ENCODE peak calls at places on chromosomes 3 and 15, in four cellular contexts. One of them, this sample, is unnamed.

GRCh38 chr3:175983369-175983768 is 1124.2 kb downstream of the NAALADL2 start:
- DNase-seq in H1: no peak
- DNase-seq in GM12878: no peak
- DNase-seq in K562: no peak
- DNase-seq in this sample: no peak

GRCh38 chr3:43034200-43034599 is 55.1 kb downstream of the GASK1A start:
- DNase-seq in GM12878: no peak
- DNase-seq in K562: no peak
- DNase-seq in H1: no peak
- DNase-seq in this sample: no peak

GRCh38 chr15:80695099-80695910 is at the start of gene ABHD17C:
- DNase-seq in H1: no peak
- DNase-seq in GM12878: no peak
- DNase-seq in K562: peak
- DNase-seq in this sample: no peak

GRCh38 chr15:81091889-81092558 is 42.0 kb upstream of the CFAP161 start:
- DNase-seq in H1: no peak
- DNase-seq in GM12878: no peak
- DNase-seq in K562: peak
- DNase-seq in this sample: peak

GRCh38 chr3:121592856-121593702 is at the start of gene FBXO40:
- DNase-seq in K562: no peak
- DNase-seq in H1: peak
- DNase-seq in GM12878: no peak
- DNase-seq in this sample: no peak

GRCh38 chr15:25710184-25710583 is 152.9 kb downstream of the ATP10A start:
- DNase-seq in GM12878: no peak
- DNase-seq in H1: peak
- DNase-seq in K562: peak
- DNase-seq in this sample: no peak

GRCh38 chr3:45688194-45688881 is 858 bp upstream of the SACM1L start:
- DNase-seq in H1: no peak
- DNase-seq in GM12878: no peak
- DNase-seq in K562: peak
- DNase-seq in this sample: no peak

GRCh38 chr3:168579010-168579409 is 483.3 kb upstream of the GOLIM4 start:
- DNase-seq in K562: no peak
- DNase-seq in GM12878: no peak
- DNase-seq in H1: no peak
- DNase-seq in this sample: no peak

GRCh38 chr3:137946341-137946973 is 63.5 kb upstream of the CLDN18 start:
- DNase-seq in GM12878: no peak
- DNase-seq in K562: peak
- DNase-seq in H1: peak
- DNase-seq in this sample: peak

GRCh38 chr3:119557874-119558264 is 1.5 kb downstream of the CD80 start:
- DNase-seq in H1: no peak
- DNase-seq in GM12878: no peak
- DNase-seq in K562: peak
- DNase-seq in this sample: no peak

GRCh38 chr15:85658816-85659215 is 135.9 kb downstream of the KLHL25 start:
- DNase-seq in H1: no peak
- DNase-seq in K562: no peak
- DNase-seq in GM12878: no peak
- DNase-seq in this sample: no peak

GRCh38 chr3:146280859-146281258 is 30.0 kb upstream of the PLSCR4 start:
- DNase-seq in GM12878: no peak
- DNase-seq in K562: no peak
- DNase-seq in H1: no peak
- DNase-seq in this sample: no peak

GRCh38 chr3:141366285-141367037 is 1.8 kb upstream of the ZBTB38 start:
- DNase-seq in K562: peak
- DNase-seq in GM12878: no peak
- DNase-seq in H1: no peak
- DNase-seq in this sample: peak

GRCh38 chr15:44813231-44813630 is 76.9 kb downstream of the TRIM69 start:
- DNase-seq in GM12878: no peak
- DNase-seq in H1: no peak
- DNase-seq in K562: no peak
- DNase-seq in this sample: no peak

GRCh38 chr3:119662604-119663377 is 2.4 kb upstream of the POPDC2 start:
- DNase-seq in K562: no peak
- DNase-seq in GM12878: no peak
- DNase-seq in H1: no peak
- DNase-seq in this sample: no peak

GRCh38 chr3:4584537-4585249 is 91.5 kb downstream of the ITPR1 start:
- DNase-seq in GM12878: peak
- DNase-seq in H1: no peak
- DNase-seq in K562: no peak
- DNase-seq in this sample: no peak

GRCh38 chr3:20669675-20670074 is 483.7 kb upstream of the SGO1 start:
- DNase-seq in K562: no peak
- DNase-seq in H1: no peak
- DNase-seq in GM12878: no peak
- DNase-seq in this sample: no peak

GRCh38 chr3:44114142-44114541 is 127.5 kb upstream of the TOPAZ1 start:
- DNase-seq in H1: no peak
- DNase-seq in K562: peak
- DNase-seq in GM12878: no peak
- DNase-seq in this sample: peak

GRCh38 chr3:1087066-1087555 is 5.7 kb upstream of the CNTN6 start:
- DNase-seq in GM12878: no peak
- DNase-seq in H1: no peak
- DNase-seq in K562: no peak
- DNase-seq in this sample: no peak

GRCh38 chr3:172040078-172040975 is 949 bp downstream of the FNDC3B start:
- DNase-seq in GM12878: no peak
- DNase-seq in H1: no peak
- DNase-seq in K562: peak
- DNase-seq in this sample: peak

GRCh38 chr3:16675805-16676204 is 70.6 kb upstream of the DAZL start:
- DNase-seq in GM12878: no peak
- DNase-seq in H1: no peak
- DNase-seq in K562: no peak
- DNase-seq in this sample: no peak

GRCh38 chr15:23532019-23532418 is 33.5 kb upstream of the MKRN3 start:
- DNase-seq in GM12878: no peak
- DNase-seq in K562: no peak
- DNase-seq in H1: no peak
- DNase-seq in this sample: no peak

GRCh38 chr3:113560845-113561623 is 28.7 kb downstream of the SIDT1 start:
- DNase-seq in H1: no peak
- DNase-seq in K562: no peak
- DNase-seq in GM12878: no peak
- DNase-seq in this sample: no peak

GRCh38 chr3:123159926-123160635 is 41.7 kb upstream of the SEC22A start:
- DNase-seq in K562: no peak
- DNase-seq in GM12878: no peak
- DNase-seq in H1: no peak
- DNase-seq in this sample: no peak

GRCh38 chr3:101195951-101196713 is 124.2 kb downstream of the IMPG2 start:
- DNase-seq in GM12878: no peak
- DNase-seq in H1: no peak
- DNase-seq in K562: no peak
- DNase-seq in this sample: peak

GRCh38 chr15:67174864-67175573 is 79.4 kb downstream of the AAGAB start:
- DNase-seq in K562: no peak
- DNase-seq in H1: no peak
- DNase-seq in GM12878: no peak
- DNase-seq in this sample: peak

GRCh38 chr3:179056326-179056725 is 15.3 kb downstream of the ZMAT3 start:
- DNase-seq in H1: no peak
- DNase-seq in GM12878: no peak
- DNase-seq in K562: no peak
- DNase-seq in this sample: no peak

DNA sequence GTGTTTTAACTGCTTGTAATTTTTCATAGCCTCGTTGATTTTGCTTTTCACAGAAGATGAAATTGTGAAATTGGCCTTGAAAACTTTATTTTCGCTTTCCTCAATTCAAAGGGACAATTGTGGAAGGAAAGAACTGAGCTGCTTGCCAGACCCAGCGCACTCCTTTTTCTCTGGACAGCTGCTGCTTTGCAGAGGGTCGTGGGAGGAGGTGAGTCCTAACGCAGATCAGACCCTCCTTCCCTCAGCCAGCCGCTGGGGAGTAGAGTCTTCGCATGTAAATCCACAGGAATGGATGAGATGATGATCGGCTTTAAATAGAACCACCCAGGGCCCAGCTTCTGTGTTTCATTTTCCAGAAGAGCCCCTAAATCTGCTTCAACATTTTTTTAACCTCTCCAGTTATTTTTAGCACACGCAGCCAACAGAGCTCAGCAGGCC is 42.7 kb upstream of the UBE2E1 start:
- DNase-seq in K562: no peak
- DNase-seq in GM12878: no peak
- DNase-seq in H1: no peak
- DNase-seq in this sample: no peak
- TF ChIP-seq JUND in K562: no peak
- TF ChIP-seq JUND in GM12878: no peak
- TF ChIP-seq JUND in H1: no peak
- TF ChIP-seq JUND in this sample: no peak

GRCh38 chr3:83715307-83715706 is 1243.5 kb upstream of the CADM2 start:
- DNase-seq in GM12878: no peak
- DNase-seq in H1: no peak
- DNase-seq in K562: no peak
- DNase-seq in this sample: no peak
- TF ChIP-seq CEBPB in GM12878: no peak
- TF ChIP-seq CEBPB in H1: peak
- TF ChIP-seq CEBPB in K562: no peak
- TF ChIP-seq CEBPB in this sample: no peak

DNA sequence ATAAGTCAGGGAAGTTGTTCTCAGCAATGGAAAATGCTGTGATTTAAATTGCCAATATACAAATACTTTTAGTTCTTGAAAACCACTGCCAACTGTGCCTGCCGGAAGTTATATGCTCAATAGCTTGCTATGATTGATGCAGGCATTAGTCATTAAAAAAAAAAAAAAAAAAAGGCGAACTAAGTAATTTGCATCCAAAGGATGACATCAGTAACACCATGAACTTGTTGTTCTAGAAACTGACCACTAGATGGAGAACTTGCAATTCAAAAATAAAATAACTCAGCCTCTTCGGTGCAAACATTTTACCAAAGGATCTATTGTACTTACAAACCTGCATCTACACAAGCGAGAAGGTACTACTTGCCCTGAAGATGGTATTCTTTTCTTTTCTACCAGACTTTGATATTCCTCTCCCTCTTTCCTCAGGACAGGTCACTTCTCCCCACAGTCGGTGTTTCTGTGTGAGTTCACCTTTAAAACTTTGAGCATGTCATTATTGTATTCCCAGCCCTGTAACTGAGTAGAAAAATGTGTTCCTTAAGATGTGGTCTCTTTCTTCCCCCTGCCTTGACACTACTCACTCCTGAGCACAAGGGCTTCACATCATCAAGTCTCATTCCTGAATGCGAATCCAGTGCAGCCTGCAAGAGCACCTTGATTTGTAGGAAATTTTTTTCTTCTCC is 115.0 kb upstream of the VEPH1 start:
- DNase-seq in GM12878: peak
- DNase-seq in H1: no peak
- DNase-seq in K562: peak
- DNase-seq in this sample: peak
- TF ChIP-seq JUND in GM12878: no peak
- TF ChIP-seq JUND in H1: peak
- TF ChIP-seq JUND in K562: peak
- TF ChIP-seq JUND in this sample: peak

GRCh38 chr3:54237109-54237508 is 114.8 kb downstream of the CACNA2D3 start:
- DNase-seq in H1: no peak
- DNase-seq in K562: no peak
- DNase-seq in GM12878: no peak
- DNase-seq in this sample: no peak
- TF ChIP-seq CEBPB in H1: no peak
- TF ChIP-seq CEBPB in K562: no peak
- TF ChIP-seq CEBPB in GM12878: no peak
- TF ChIP-seq CEBPB in this sample: no peak

GRCh38 chr15:58952751-58953150 is 19.3 kb upstream of the SLTM start:
- DNase-seq in H1: no peak
- DNase-seq in GM12878: no peak
- DNase-seq in K562: no peak
- DNase-seq in this sample: no peak

GRCh38 chr15:58951388-58952060 is 18.0 kb upstream of the SLTM start:
- DNase-seq in H1: no peak
- DNase-seq in K562: no peak
- DNase-seq in GM12878: no peak
- DNase-seq in this sample: peak

GRCh38 chr15:58947179-58947578 is 13.7 kb upstream of the SLTM start:
- DNase-seq in K562: no peak
- DNase-seq in H1: no peak
- DNase-seq in GM12878: no peak
- DNase-seq in this sample: no peak
- TF ChIP-seq JUND in K562: no peak
- TF ChIP-seq JUND in H1: no peak
- TF ChIP-seq JUND in GM12878: no peak
- TF ChIP-seq JUND in this sample: no peak

DNA sequence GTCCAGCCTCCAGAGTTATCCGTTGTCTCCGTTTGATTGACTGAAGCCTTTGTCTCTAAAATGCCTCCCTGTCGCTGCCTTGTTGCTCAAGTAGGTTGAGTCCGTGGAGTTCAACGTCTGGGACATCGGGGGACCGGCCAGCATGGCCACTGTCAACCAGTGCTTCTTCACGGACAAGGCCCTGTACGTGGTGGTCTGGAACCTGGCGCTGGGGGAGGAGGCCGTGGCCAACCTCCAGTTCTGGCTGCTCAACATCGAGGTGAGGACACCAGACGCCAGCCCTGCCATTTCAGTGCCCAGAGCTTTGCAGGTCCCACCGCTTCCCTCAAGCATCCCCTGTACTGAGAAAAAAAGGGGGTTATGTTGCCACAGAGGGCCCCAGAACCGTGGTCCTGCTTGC is 105.6 kb downstream of the LRRK1 start:
- DNase-seq in K562: no peak
- DNase-seq in GM12878: no peak
- DNase-seq in H1: no peak
- DNase-seq in this sample: no peak
- TF ChIP-seq CEBPB in K562: no peak
- TF ChIP-seq CEBPB in GM12878: no peak
- TF ChIP-seq CEBPB in H1: no peak
- TF ChIP-seq CEBPB in this sample: no peak